ENCODE peak calls at places on chromosomes 5 and 9, in four cellular contexts. O is stomach, P is transverse colon, V is uterus. A is an unnamed sample. For H3K36me3, the result is how much of the 10 kb centered on the place peaks cover.

GRCh38 chr9:92685022-92685421 is 15.1 kb upstream of the IPPK start:
- DNase-seq in O (no peak), P (no peak), V (no peak), A (no peak)

GRCh38 chr9:36731576-36731975 is 158.9 kb downstream of the MELK start:
- DNase-seq in O (no peak), P (no peak), V (no peak), A (no peak)

GRCh38 chr5:41071975-41072374 is 833 bp upstream of the MROH2B start:
- DNase-seq in O (no peak), P (no peak), V (no peak), A (no peak)

GRCh38 chr5:176742246-176743105 is 67.9 kb upstream of the UNC5A start:
- DNase-seq in O (no peak), P (no peak), V (no peak), A (no peak)

GRCh38 chr9:122849546-122849945 is 21.2 kb upstream of the PDCL start:
- DNase-seq in O (no peak), P (no peak), V (no peak), A (no peak)

GRCh38 chr9:109063765-109064164 is 50.5 kb upstream of the CTNNAL1 start:
- DNase-seq in O (no peak), P (no peak), V (no peak), A (peak)

GRCh38 chr5:61840354-61840753 is 465.7 kb upstream of the KIF2A start:
- DNase-seq in O (no peak), P (no peak), V (no peak), A (peak)

GRCh38 chr9:114621975-114622609 is 11.0 kb downstream of the TMEM268 start:
- DNase-seq in O (no peak), P (no peak), V (no peak), A (no peak)

GRCh38 chr9:70398145-70398556 is 16.3 kb downstream of the KLF9 start:
- DNase-seq in O (no peak), P (no peak), V (no peak), A (no peak)

GRCh38 chr5:113050606-113051391 is 74.2 kb downstream of the DCP2 start:
- DNase-seq in O (no peak), P (no peak), V (peak), A (no peak)

GRCh38 chr5:58066557-58066956 is 393.3 kb downstream of the PLK2 start:
- DNase-seq in O (no peak), P (no peak), V (no peak), A (no peak)

GRCh38 chr9:133563286-133564213 is 29.0 kb downstream of the ADAMTSL2 start:
- DNase-seq in O (no peak), P (peak), V (peak), A (no peak)

GRCh38 chr5:25435882-25436281 is 791.1 kb upstream of the CDH10 start:
- DNase-seq in O (no peak), P (no peak), V (no peak), A (no peak)

GRCh38 chr9:86184125-86184524 is 75.3 kb downstream of the C9orf153 start:
- DNase-seq in O (no peak), P (no peak), V (no peak), A (no peak)

GRCh38 chr5:82332889-82333619 is 54.9 kb upstream of the RPS23 start:
- DNase-seq in O (no peak), P (no peak), V (no peak), A (no peak)

GRCh38 chr9:91162311-91162710 is 199.4 kb downstream of the AUH start:
- DNase-seq in O (no peak), P (peak), V (no peak), A (no peak)

GRCh38 chr9:34559616-34560546 is 29.6 kb downstream of the CNTFR start:
- DNase-seq in O (peak), P (peak), V (no peak), A (peak)

GRCh38 chr5:16271851-16272250 is 92.3 kb upstream of the MARCHF11 start:
- DNase-seq in O (no peak), P (no peak), V (no peak), A (no peak)

GRCh38 chr5:89338935-89339334 is 456.0 kb upstream of the MEF2C start:
- DNase-seq in O (no peak), P (no peak), V (no peak), A (no peak)

GRCh38 chr9:89639367-89639795 is 34.6 kb downstream of the GADD45G start:
- DNase-seq in O (peak), P (no peak), V (peak), A (no peak)

GRCh38 chr5:123514615-123515355 is 2.8 kb downstream of the CSNK1G3 start:
- DNase-seq in O (no peak), P (no peak), V (no peak), A (no peak)

GRCh38 chr5:159638954-159639559 is 277.2 kb upstream of the ADRA1B start:
- DNase-seq in O (no peak), P (no peak), V (no peak), A (no peak)

GRCh38 chr9:73980754-73981153 is 516.4 kb upstream of the RORB start:
- DNase-seq in O (no peak), P (no peak), V (no peak), A (no peak)

GRCh38 chr9:87148391-87149237 is 201.3 kb upstream of the GAS1 start:
- DNase-seq in O (peak), P (peak), V (peak), A (peak)

DNA sequence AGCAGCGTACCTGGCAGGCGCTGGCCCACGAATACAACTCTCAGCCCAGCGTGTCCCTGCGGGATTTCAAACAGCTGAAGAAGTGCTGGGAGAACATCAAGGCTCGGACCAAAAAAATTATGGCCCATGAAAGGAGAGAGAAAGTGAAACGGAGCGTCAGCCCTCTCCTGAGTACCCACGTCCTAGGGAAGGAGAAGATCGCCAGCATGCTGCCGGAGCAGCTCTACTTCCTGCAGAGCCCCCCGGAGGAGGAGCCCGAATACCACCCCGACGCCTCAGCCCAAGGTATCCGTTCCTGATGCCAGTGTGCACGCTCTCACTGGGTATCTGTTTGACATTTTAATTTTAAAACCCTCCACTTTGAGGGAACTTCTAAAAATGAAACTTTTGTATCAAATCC is 15.1 kb downstream of the MSANTD3 start:
- DNase-seq in O (no peak), P (no peak), V (no peak), A (no peak)
- H3K36me3 ChIP-seq in O (under half), P (under half), V (under half), A (under half)

GRCh38 chr9:21965401-21965951 is 28.7 kb downstream of the CDKN2A start:
- DNase-seq in O (peak), P (peak), V (no peak), A (no peak)
- TF ChIP-seq CTCF in O (no peak), P (no peak), V (no peak), A (peak)

GRCh38 chr5:181186902-181187499 is 18.0 kb downstream of the TRIM7 start:
- DNase-seq in O (no peak), P (no peak), V (no peak), A (no peak)
- H3K4me3 ChIP-seq in O (no peak), P (no peak), V (no peak), A (no peak)

GRCh38 chr5:134133995-134134541 is 19.6 kb downstream of the TCF7 start:
- DNase-seq in O (peak), P (no peak), V (peak), A (no peak)
- H3K36me3 ChIP-seq in O (under half), P (under half), V (under half), A (under half)

DNA sequence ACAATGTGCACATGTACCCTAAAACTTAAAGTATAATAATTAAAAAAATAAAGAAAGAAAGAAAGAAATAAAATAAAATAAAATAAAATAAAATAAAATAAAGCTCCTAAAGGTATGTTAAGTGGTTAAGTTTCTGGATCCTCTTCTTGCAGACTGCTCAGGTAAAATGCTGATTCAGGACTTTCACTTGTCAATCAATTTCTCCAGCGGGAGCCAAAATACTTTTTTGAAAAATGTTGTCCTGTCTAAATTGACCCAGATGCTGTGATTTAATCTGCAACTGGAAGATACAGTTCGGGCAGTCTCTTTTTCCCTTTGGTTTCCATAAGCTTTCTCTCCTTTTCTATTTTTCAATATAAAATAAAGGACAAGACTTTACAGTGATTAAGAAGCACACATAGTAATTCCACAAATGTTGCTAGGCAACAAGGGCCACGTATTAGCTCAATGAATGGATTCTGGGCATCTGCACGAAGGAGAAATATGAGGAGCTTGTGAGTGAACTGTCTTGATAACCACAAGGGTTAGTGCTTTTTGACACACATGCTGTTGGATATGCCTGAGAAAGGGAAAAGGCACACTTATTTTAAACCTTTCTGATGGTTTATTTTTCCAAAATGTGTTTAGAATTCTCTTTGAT is 38.6 kb downstream of the HTR4 start:
- DNase-seq in O (no peak), P (no peak), V (no peak), A (no peak)
- TF ChIP-seq CTCF in O (no peak), P (no peak), V (no peak), A (no peak)

DNA sequence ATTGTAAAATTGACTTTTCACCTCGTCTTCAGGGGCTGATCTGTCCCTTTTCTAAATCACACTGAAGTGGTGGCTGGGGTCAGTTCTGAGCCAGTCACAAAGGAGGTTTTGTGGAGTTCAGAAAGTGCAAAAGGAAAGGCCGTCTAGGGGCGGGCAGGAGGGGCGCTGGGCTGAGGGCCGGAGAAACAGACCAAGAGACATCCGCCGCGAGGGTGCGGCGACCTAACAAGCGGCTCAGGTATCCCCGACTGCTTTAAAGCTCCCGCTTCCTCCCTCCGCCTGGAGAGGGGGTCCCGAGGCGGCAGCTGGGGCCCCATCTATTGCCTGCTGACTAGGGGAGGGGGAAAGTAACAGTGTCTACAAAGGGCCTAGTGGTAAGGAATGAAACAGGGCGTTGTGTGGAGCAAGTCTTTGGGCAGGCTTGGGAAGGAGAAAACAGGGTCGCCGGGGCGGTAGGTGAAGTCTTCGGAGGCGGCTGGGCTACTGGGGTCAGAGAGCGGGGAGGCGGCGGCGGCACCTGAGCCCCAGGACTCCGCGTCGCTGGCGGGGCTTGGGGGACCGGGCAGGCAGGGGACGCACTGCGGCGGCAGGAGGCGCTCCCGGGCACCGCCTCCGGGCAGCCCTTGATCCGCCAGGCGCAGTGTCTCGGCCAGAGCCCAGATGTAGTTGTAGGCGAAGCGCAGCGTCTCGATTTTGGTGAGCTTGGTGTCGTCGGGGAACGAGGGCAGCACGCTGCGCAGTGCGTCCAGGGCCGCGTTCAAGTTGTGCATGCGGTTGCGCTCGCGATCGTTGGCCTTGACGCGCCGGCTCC is 950 bp downstream of the NEUROG1 start:
- DNase-seq in O (no peak), P (no peak), V (no peak), A (no peak)
- H3K4me3 ChIP-seq in O (no peak), P (no peak), V (no peak), A (no peak)

DNA sequence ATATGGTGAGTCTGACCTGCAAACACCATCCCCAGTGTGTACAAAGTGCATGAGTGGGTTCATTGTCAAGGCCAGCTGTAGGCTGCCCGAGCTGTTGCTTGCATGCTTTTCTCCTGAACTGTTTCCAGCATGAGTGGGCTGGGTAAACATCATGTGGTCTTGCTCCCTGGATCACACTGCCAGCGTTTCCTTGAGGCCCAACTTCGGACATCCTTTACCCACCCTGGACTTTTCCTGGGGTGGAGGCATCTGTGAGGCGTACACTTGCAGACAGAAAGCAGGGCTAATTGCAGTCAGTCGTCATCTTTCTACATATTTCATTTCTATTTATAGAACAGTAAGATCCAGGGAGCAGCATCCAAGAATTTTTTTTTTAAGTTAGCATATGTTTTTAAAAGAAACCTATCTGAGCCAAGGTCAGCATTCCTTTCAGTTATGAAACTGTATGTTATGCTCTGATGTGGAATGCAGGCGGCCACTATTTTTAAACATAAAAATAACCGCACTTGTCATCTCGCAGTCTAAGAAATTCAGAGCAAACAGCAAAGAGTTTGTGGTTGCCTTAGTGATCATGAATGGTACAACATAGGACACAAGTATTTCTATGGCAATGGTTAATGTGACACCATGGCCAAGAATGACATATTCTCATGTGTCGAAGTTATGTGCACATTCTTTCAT is 106.5 kb upstream of the DMRT1 start:
- DNase-seq in O (no peak), P (no peak), V (peak), A (no peak)
- H3K36me3 ChIP-seq in O (under half), P (under half), V (under half), A (under half)

DNA sequence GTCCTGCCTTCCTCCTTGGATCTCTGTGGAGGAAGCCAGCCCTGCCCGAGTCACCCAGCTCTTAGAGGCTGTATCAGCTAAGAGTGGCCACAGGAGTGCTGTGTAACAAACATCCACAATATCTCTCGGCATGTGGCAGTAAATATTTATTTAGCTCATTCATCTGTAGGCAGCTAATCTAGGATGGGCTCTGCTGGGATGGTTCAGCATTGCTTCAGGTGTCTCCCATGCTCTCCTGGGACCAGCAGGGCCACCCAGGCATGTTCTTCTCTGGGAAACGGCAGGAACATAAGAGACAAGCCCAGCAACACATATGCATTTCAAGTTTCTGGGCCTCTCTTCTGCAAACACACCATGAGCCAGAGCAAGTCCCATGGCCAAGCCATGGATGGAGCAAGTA is 56.1 kb downstream of the HRH2 start:
- DNase-seq in O (peak), P (no peak), V (no peak), A (no peak)
- TF ChIP-seq CTCF in O (no peak), P (no peak), V (no peak), A (no peak)